ENCODE peak calls at places on chromosomes 1 and 21, in eight cellular contexts. J is upper lobe of right lung, H is heart right ventricle, U is uterus, V is cardiac fibroblast, E is astrocyte of the cerebellum, R is kidney, Y is brain microvascular endothelial cell. N is an unnamed sample.

GRCh38 chr21:31374430-31374829 is 30.4 kb upstream of the TIAM1 start:
- DNase-seq in J (no peak), H (no peak), U (no peak), V (no peak), E (no peak), R (no peak), Y (no peak), N (no peak)

GRCh38 chr1:26748351-26748750 is 39.4 kb upstream of the PIGV start:
- DNase-seq in J (no peak), H (no peak), U (no peak), V (no peak), E (no peak), R (no peak), Y (no peak), N (no peak)

GRCh38 chr21:42858185-42858847 is 21.0 kb downstream of the WDR4 start:
- DNase-seq in J (no peak), H (no peak), U (no peak), V (no peak), E (no peak), R (peak; percentile 18), Y (no peak), N (no peak)

GRCh38 chr1:78415165-78415564 is 75.6 kb upstream of the PTGFR start:
- DNase-seq in J (no peak), H (no peak), U (no peak), V (no peak), E (no peak), R (no peak), Y (no peak), N (no peak)

GRCh38 chr1:23150742-23151141 is 17.9 kb downstream of the LUZP1 start:
- DNase-seq in J (no peak), H (no peak), U (no peak), V (no peak), E (no peak), R (no peak), Y (no peak), N (no peak)

GRCh38 chr1:209758360-209758759 is 2.5 kb downstream of the TRAF3IP3 start:
- DNase-seq in J (no peak), H (no peak), U (no peak), V (no peak), E (no peak), R (no peak), Y (no peak), N (no peak)

GRCh38 chr1:87318806-87319205 is 9.9 kb upstream of the LMO4 start:
- DNase-seq in J (no peak), H (no peak), U (no peak), V (no peak), E (no peak), R (no peak), Y (no peak), N (no peak)

GRCh38 chr1:50969611-50970507 is at the start of gene CDKN2C:
- DNase-seq in J (peak; percentile 76), H (peak; percentile 83), U (peak; percentile 65), V (peak; percentile 87), E (peak; percentile 62), R (peak; percentile 82), Y (peak; percentile 70), N (no peak)

GRCh38 chr1:43688594-43689000 is 18.7 kb upstream of the ST3GAL3 start:
- DNase-seq in J (no peak), H (no peak), U (no peak), V (peak; percentile 90), E (no peak), R (no peak), Y (peak; percentile 73), N (peak; percentile 73)

GRCh38 chr1:186564558-186564957 is 103.6 kb upstream of the PDC start:
- DNase-seq in J (no peak), H (no peak), U (no peak), V (peak; percentile 18), E (no peak), R (no peak), Y (no peak), N (no peak)

GRCh38 chr1:160124709-160125478 is 9.3 kb downstream of the ATP1A2 start:
- DNase-seq in J (peak; percentile 35), H (peak; percentile 27), U (no peak), V (peak; percentile 83), E (peak; percentile 16), R (peak; percentile 32), Y (peak; percentile 22), N (peak; percentile 24)

GRCh38 chr1:234413485-234413884 is 40.2 kb downstream of the COA6 start:
- DNase-seq in J (no peak), H (no peak), U (no peak), V (no peak), E (no peak), R (no peak), Y (no peak), N (no peak)

GRCh38 chr21:37373539-37373938 is 7.0 kb downstream of the DYRK1A start:
- DNase-seq in J (no peak), H (no peak), U (no peak), V (peak; percentile 48), E (no peak), R (no peak), Y (no peak), N (no peak)

GRCh38 chr1:175885247-175885646 is 141.9 kb upstream of the TNR start:
- DNase-seq in J (no peak), H (no peak), U (no peak), V (peak; percentile 2), E (no peak), R (no peak), Y (no peak), N (no peak)

GRCh38 chr1:101004061-101004460 is 21.5 kb downstream of the DPH5 start:
- DNase-seq in J (no peak), H (no peak), U (no peak), V (peak; percentile 85), E (no peak), R (no peak), Y (no peak), N (no peak)

GRCh38 chr1:169460193-169460833 is 25.4 kb downstream of the SLC19A2 start:
- DNase-seq in J (peak; percentile 61), H (no peak), U (no peak), V (peak; percentile 60), E (no peak), R (peak; percentile 78), Y (peak; percentile 18), N (peak; percentile 6)

GRCh38 chr1:202029171-202029665 is 18.8 kb downstream of the ELF3 start:
- DNase-seq in J (no peak), H (no peak), U (no peak), V (peak; percentile 83), E (peak; percentile 65), R (peak; percentile 11), Y (peak; percentile 29), N (peak; percentile 40)

GRCh38 chr21:45441431-45442255 is 36.7 kb downstream of the COL18A1 start:
- DNase-seq in J (no peak), H (no peak), U (no peak), V (no peak), E (no peak), R (peak; percentile 71), Y (no peak), N (no peak)

GRCh38 chr1:23224721-23225648 is 7.7 kb upstream of the HTR1D start:
- DNase-seq in J (peak; percentile 28), H (peak; percentile 42), U (no peak), V (peak; percentile 67), E (no peak), R (peak; percentile 75), Y (peak; percentile 51), N (peak; percentile 52)

GRCh38 chr1:47727051-47727708 is 270.0 kb downstream of the TRABD2B start:
- DNase-seq in J (no peak), H (no peak), U (no peak), V (no peak), E (no peak), R (no peak), Y (no peak), N (no peak)

GRCh38 chr21:33132054-33132453 is 62.1 kb downstream of the OLIG1 start:
- DNase-seq in J (no peak), H (no peak), U (no peak), V (no peak), E (no peak), R (no peak), Y (no peak), N (no peak)
- TF ChIP-seq CTCF in J (peak; percentile 15), H (no peak), U (no peak), V (peak; percentile 22), E (peak; percentile 5), R (no peak), Y (peak; percentile 15), N (no peak)

GRCh38 chr1:151825811-151826660 is 5.6 kb downstream of the RORC start:
- DNase-seq in J (no peak), H (no peak), U (no peak), V (no peak), E (no peak), R (no peak), Y (no peak), N (no peak)
- H3K4me3 ChIP-seq in J (peak overlapping the region; percentile 3), H (no peak overlapping the region), U (no peak overlapping the region), V (no peak overlapping the region), E (no peak overlapping the region), R (no peak overlapping the region), Y (no peak overlapping the region), N (no peak overlapping the region)

DNA sequence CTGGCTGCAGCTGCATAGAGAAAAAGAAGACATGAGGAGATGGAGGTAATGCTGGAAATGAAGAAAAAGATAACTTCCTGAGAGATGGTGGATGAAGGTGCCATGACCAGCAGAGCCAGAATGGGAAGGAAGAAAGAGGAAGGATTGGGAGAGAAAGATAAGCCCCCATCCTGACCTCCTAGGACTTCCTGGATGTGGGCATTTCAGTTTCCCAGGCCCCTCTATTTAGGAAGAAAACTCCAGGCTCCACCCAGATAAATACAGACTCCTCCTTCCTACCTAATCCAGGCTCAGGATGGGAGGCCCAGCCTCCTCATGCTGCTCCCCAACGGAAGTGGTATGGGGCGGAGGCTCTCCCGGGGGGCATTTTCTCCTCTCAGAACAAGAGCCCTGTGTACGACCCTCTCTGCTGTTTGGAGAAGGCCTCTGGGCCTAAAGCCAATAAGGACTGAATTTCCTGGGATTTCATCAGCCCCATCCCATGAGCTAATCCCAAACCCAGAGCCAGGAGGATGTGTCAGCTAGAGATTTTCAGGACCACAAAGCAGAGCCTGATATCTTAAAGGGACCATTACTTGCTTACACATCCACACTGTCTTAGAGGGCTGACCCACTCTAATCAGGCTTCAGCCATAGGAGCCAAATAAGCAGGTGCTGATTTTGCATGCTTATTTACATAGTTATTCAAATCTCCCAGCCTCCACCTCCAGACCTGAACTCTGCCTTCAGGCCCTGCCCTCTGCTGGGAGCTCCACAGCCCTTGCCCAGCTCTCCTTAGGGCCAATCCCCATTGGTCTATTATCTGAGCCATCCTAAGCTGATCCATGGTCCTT is 5.1 kb upstream of the ARHGEF2 start:
- DNase-seq in J (no peak), H (peak; percentile 82), U (peak; percentile 84), V (peak; percentile 96), E (peak; percentile 85), R (peak; percentile 94), Y (peak; percentile 88), N (peak; percentile 88)
- TF ChIP-seq CTCF in J (no peak), H (no peak), U (no peak), V (peak; percentile 3), E (no peak), R (no peak), Y (peak; percentile 31), N (no peak)

GRCh38 chr1:215243275-215244054 is 160.9 kb downstream of the KCNK2 start:
- DNase-seq in J (no peak), H (no peak), U (no peak), V (no peak), E (no peak), R (no peak), Y (no peak), N (no peak)

DNA sequence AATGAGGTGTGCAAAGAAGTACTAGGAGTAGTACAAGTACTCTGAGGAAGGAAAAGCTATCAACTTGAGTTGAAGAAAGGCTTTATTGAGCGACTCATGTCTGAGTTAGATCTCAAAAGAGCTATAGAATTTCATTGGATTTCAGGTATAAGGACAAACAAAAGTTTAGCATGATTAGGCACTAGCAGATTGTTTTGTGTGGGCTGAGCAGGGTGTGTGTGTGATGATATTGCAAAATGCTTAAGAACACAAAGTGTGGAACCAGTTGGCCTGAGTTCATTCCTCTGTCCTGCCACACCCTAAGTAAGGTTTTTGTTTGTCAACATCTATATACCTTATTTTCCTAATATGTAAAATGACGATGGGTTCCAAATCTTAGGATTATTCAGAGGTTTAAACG is 158.9 kb downstream of the KCNK2 start:
- DNase-seq in J (no peak), H (no peak), U (no peak), V (no peak), E (no peak), R (no peak), Y (no peak), N (no peak)
- H3K4me3 ChIP-seq in J (no peak overlapping the region), H (no peak overlapping the region), U (no peak overlapping the region), V (no peak overlapping the region), E (no peak overlapping the region), R (no peak overlapping the region), Y (no peak overlapping the region), N (no peak overlapping the region)